ENCODE peak calls at places on chromosome 21, in four cellular contexts. M, O, W and G are unnamed samples.

GRCh38 chr21:46637952-46638746 is 2.7 kb downstream of the PRMT2 start:
- DNase-seq in M (peak; percentile 35), O (peak; percentile 72), W (no peak), G (no peak)

GRCh38 chr21:33373451-33373850 is 29.8 kb upstream of the IFNGR2 start:
- DNase-seq in O (no peak), W (no peak), M (no peak), G (no peak)

GRCh38 chr21:36297938-36298572 is 21.9 kb upstream of the MORC3 start:
- DNase-seq in O (peak; percentile 82), M (peak; percentile 85), W (peak; percentile 5), G (peak; percentile 29)

GRCh38 chr21:43938751-43939442 is 73.2 kb upstream of the TRAPPC10 start:
- DNase-seq in W (peak; percentile 81), M (peak; percentile 84), O (peak; percentile 95), G (peak; percentile 80)

GRCh38 chr21:45542242-45542666 is at the start of gene SLC19A1:
- DNase-seq in W (no peak), M (no peak), O (peak; percentile 89), G (peak; percentile 77)

GRCh38 chr21:38894899-38895298 is 89.2 kb downstream of the ETS2 start:
- DNase-seq in M (no peak), O (no peak), W (no peak), G (no peak)

GRCh38 chr21:45536301-45537081 is 5.7 kb downstream of the SLC19A1 start:
- DNase-seq in M (no peak), W (no peak), O (no peak), G (no peak)

GRCh38 chr21:44525431-44526095 is 14.4 kb downstream of the KRTAP10-1 start:
- DNase-seq in M (no peak), W (peak; percentile 23), O (no peak), G (no peak)

GRCh38 chr21:20971296-20971921 is 26.8 kb upstream of the NCAM2 start:
- DNase-seq in W (peak; percentile 18), M (no peak), O (peak; percentile 59), G (peak; percentile 42)

GRCh38 chr21:46643379-46644177 is 8.1 kb downstream of the PRMT2 start:
- DNase-seq in O (no peak), M (no peak), W (no peak), G (no peak)

GRCh38 chr21:45136927-45137611 is 62.7 kb downstream of the ADARB1 start:
- DNase-seq in O (peak; percentile 93), W (peak; percentile 68), M (no peak), G (peak; percentile 78)

GRCh38 chr21:26844258-26845065 is 747 bp downstream of the ADAMTS1 start:
- DNase-seq in M (no peak), O (no peak), W (no peak), G (no peak)

GRCh38 chr21:45069711-45070110 is 4.7 kb upstream of the ADARB1 start:
- DNase-seq in W (no peak), M (no peak), O (no peak), G (no peak)

GRCh38 chr21:40074710-40075109 is 207.5 kb downstream of the PCP4 start:
- DNase-seq in W (no peak), M (no peak), O (no peak), G (no peak)

GRCh38 chr21:27086630-27087029 is 119.7 kb upstream of the ADAMTS5 start:
- DNase-seq in O (no peak), W (no peak), M (no peak), G (no peak)

GRCh38 chr21:45550552-45551210 is 8.4 kb upstream of the SLC19A1 start:
- DNase-seq in W (no peak), O (peak; percentile 28), M (peak; percentile 84), G (no peak)

GRCh38 chr21:14956826-14957225 is 108.0 kb downstream of the NRIP1 start:
- DNase-seq in W (no peak), O (no peak), M (no peak), G (no peak)

GRCh38 chr21:43965911-43966585 is 46.1 kb upstream of the TRAPPC10 start:
- DNase-seq in M (no peak), W (no peak), O (no peak), G (no peak)

GRCh38 chr21:44351535-44352252 is 1.7 kb upstream of the TRPM2 start:
- DNase-seq in M (no peak), O (no peak), W (no peak), G (no peak)

GRCh38 chr21:39096754-39097153 is 86.5 kb downstream of the PSMG1 start:
- DNase-seq in M (no peak), W (no peak), O (no peak), G (no peak)

GRCh38 chr21:24693779-24694178 is 913.5 kb downstream of the MRPL39 start:
- DNase-seq in W (no peak), M (no peak), O (no peak), G (no peak)
- TF ChIP-seq POLR2AphosphoS2 in W (no peak), M (no peak), O (no peak), G (no peak)

DNA sequence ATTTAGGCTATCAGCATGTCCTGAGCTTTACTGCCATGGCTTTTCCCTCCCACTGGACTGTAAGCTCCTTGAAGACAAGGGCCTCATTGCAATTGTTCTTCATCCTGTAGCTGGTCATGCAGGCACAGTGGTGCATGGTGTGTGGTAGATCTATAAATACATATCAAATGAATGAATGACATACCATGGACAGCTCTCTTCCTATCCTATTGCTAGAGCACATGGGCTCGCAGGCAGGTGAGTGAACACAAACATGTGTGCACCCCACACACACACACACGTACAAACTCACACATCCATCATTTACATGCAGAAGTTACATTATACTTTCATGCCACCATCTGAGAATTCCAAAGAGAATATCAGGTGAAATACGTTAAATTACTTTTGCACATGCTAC is 172.9 kb upstream of the RUNX1 start:
- DNase-seq in W (no peak), O (no peak), M (no peak), G (no peak)
- TF ChIP-seq CEBPB in W (no peak), O (no peak), M (no peak), G (no peak)

DNA sequence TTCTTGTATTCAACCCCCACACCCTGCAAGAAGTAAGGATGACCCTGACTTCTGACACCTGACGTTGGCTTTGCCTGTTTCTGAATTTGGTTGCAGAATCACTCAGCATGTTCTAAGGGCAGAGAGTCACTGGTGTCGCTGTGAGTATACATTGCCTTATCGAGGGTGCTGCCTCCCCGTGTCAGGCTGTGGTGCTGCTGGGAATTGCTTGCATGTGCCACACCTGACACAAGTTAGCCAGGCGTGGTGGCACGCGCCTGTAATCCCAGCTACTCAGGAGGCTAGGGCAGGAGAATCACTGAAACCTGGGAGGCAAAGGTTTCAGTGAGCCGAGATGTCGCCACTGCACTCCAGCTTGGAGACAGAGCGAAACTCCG is 45.9 kb downstream of the WDR4 start:
- DNase-seq in O (peak; percentile 66), W (peak; percentile 25), M (peak; percentile 20), G (peak; percentile 61)
- TF ChIP-seq POLR2AphosphoS2 in O (no peak), W (no peak), M (no peak), G (no peak)

DNA sequence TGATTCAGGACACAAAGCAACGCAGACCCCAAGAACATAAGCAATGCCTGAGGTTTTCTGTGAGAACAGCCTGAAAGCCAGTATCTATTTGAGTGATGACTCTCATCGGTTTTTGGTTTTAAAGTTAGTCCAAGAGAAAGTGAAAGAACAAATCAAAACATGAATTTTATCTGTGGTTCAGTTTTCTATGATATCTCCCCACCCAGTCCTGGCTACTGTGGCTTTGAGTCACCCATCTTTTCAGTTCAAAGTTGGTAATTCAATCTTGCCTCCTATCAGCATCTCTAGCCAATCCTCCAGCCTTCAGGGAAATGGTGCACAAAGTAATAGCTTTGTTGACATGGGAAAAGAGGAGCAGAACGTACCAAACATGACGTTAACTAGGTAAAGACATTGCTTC is 40.5 kb upstream of the KRTAP19-8 start:
- DNase-seq in W (no peak), M (peak; percentile 46), O (no peak), G (no peak)
- TF ChIP-seq CEBPB in W (no peak), M (no peak), O (no peak), G (no peak)

GRCh38 chr21:31931644-31932469 is 59.0 kb downstream of the HUNK start:
- DNase-seq in M (no peak), W (peak; percentile 47), O (no peak), G (no peak)
- TF ChIP-seq POLR2AphosphoS2 in M (no peak), W (no peak), O (no peak), G (no peak)